ENCODE peak calls at places on chromosomes 13 and 19, in eight cellular contexts. C is heart left ventricle, K is lower lobe of right lung, E is ovary, W is psoas muscle, H is aorta, J is heart right ventricle, M is Peyer's patch. S is an unnamed sample.
A peak's percentile ranks its signal among the peaks of the same experiment; 100 is the strongest.

GRCh38 chr13:66951426-66951825 is 278.7 kb downstream of the PCDH9 start:
- DNase-seq in C (no peak), K (no peak), E (no peak), W (no peak), H (no peak), J (no peak), M (no peak), S (no peak)

GRCh38 chr13:91078093-91078679 is 269.3 kb upstream of the MIR17HG start:
- DNase-seq in C (no peak), K (no peak), E (no peak), W (no peak), H (no peak), J (no peak), M (no peak), S (no peak)

GRCh38 chr13:114024603-114025431 is 50.9 kb upstream of the C13orf46 start:
- DNase-seq in C (peak; percentile 26), K (no peak), E (no peak), W (no peak), H (no peak), J (peak; percentile 13), M (no peak), S (no peak)

GRCh38 chr13:77836423-77836822 is 82.2 kb downstream of the EDNRB start:
- DNase-seq in C (no peak), K (no peak), E (no peak), W (no peak), H (no peak), J (no peak), M (no peak), S (no peak)

GRCh38 chr13:92260363-92260762 is 861.9 kb downstream of the GPC5 start:
- DNase-seq in C (no peak), K (no peak), E (no peak), W (no peak), H (no peak), J (no peak), M (no peak), S (no peak)

GRCh38 chr13:41384749-41385503 is 72.4 kb upstream of the RGCC start:
- DNase-seq in C (no peak), K (no peak), E (no peak), W (no peak), H (no peak), J (no peak), M (no peak), S (peak; percentile 24)

GRCh38 chr19:40687525-40688016 is 2.9 kb downstream of the NUMBL start:
- DNase-seq in C (peak; percentile 88), K (peak; percentile 81), E (peak; percentile 91), W (peak; percentile 92), H (peak; percentile 89), J (peak; percentile 81), M (peak; percentile 75), S (no peak)

GRCh38 chr13:19927117-19927734 is 31.3 kb upstream of the ZMYM2 start:
- DNase-seq in C (no peak), K (no peak), E (no peak), W (no peak), H (no peak), J (no peak), M (no peak), S (peak; percentile 40)

GRCh38 chr19:7778081-7778480 is 15.0 kb downstream of the CLEC4M start:
- DNase-seq in C (no peak), K (no peak), E (no peak), W (no peak), H (no peak), J (no peak), M (no peak), S (no peak)

GRCh38 chr19:13530720-13531119 is 24.4 kb upstream of the CACNA1A start:
- DNase-seq in C (no peak), K (no peak), E (no peak), W (no peak), H (no peak), J (no peak), M (no peak), S (no peak)

GRCh38 chr13:106373304-106373988 is 162.0 kb downstream of the EFNB2 start:
- DNase-seq in C (no peak), K (no peak), E (no peak), W (no peak), H (no peak), J (no peak), M (no peak), S (no peak)

GRCh38 chr19:47107953-47108746 is 5.4 kb downstream of the ZC3H4 start:
- DNase-seq in C (no peak), K (no peak), E (no peak), W (no peak), H (no peak), J (no peak), M (no peak), S (no peak)

GRCh38 chr19:5953034-5953589 is 24.8 kb downstream of the RANBP3 start:
- DNase-seq in C (no peak), K (no peak), E (no peak), W (no peak), H (no peak), J (no peak), M (no peak), S (no peak)

GRCh38 chr13:39875583-39875982 is 220.1 kb downstream of the COG6 start:
- DNase-seq in C (no peak), K (no peak), E (no peak), W (no peak), H (no peak), J (no peak), M (no peak), S (no peak)

GRCh38 chr19:28289294-28290063 is 923.5 kb downstream of the UQCRFS1 start:
- DNase-seq in C (no peak), K (no peak), E (no peak), W (no peak), H (no peak), J (no peak), M (no peak), S (no peak)

GRCh38 chr13:32955881-32956594 is 60.2 kb upstream of the KL start:
- DNase-seq in C (no peak), K (no peak), E (no peak), W (no peak), H (no peak), J (no peak), M (no peak), S (no peak)

GRCh38 chr13:95552208-95552538 is 347 bp upstream of the CLDN10 start:
- DNase-seq in C (no peak), K (no peak), E (no peak), W (no peak), H (no peak), J (no peak), M (no peak), S (no peak)

GRCh38 chr19:10238172-10238783 is 7.1 kb upstream of the S1PR2 start:
- DNase-seq in C (peak; percentile 83), K (peak; percentile 59), E (peak; percentile 61), W (peak; percentile 78), H (peak; percentile 76), J (peak; percentile 71), M (no peak), S (no peak)

GRCh38 chr13:112056739-112057433 is 10.1 kb upstream of the SOX1 start:
- DNase-seq in C (no peak), K (no peak), E (no peak), W (no peak), H (no peak), J (no peak), M (no peak), S (no peak)
- H3K4me3 ChIP-seq in C (no peak overlapping the region), K (no peak overlapping the region), E (no peak overlapping the region), W (no peak overlapping the region), H (no peak overlapping the region), J (no peak overlapping the region), M (no peak overlapping the region), S (no peak overlapping the region)

GRCh38 chr19:19628499-19629134 is 597 bp upstream of the LPAR2 start:
- DNase-seq in C (no peak), K (peak; percentile 72), E (peak; percentile 60), W (no peak), H (no peak), J (no peak), M (peak; percentile 72), S (peak; percentile 44)

GRCh38 chr19:19630062-19630414 is 2.0 kb upstream of the LPAR2 start:
- DNase-seq in C (no peak), K (no peak), E (no peak), W (no peak), H (no peak), J (no peak), M (no peak), S (no peak)

GRCh38 chr19:19632661-19633060 is 4.6 kb upstream of the LPAR2 start:
- DNase-seq in C (no peak), K (no peak), E (no peak), W (no peak), H (no peak), J (no peak), M (no peak), S (no peak)

GRCh38 chr19:19627716-19628498 is at the start of gene LPAR2:
- DNase-seq in C (peak; percentile 28), K (peak; percentile 72), E (peak; percentile 51), W (peak; percentile 56), H (no peak), J (no peak), M (peak; percentile 83), S (peak; percentile 83)

DNA sequence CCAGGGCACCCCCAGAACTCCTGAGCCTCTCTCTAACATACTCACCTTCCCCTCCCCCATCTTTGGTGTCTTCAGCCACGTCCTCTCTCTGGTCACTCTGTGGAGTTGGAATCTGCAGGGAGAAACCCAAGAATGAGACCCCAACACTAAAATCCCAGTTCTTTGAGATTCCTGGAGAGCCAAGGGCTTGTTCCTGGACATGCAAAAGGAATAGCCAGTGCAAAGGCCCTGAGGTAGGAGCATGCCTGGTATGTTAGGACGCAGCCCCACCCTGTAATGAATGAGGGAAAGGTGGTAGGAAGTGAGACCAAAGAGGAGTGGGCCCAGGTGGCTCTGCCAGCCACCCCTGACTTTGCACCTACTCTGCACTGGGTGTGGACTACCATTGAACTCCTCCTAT is 2.4 kb upstream of the LPAR2 start:
- DNase-seq in C (no peak), K (no peak), E (no peak), W (no peak), H (no peak), J (no peak), M (no peak), S (no peak)
- H3K27ac ChIP-seq in C (no peak overlapping the region), K (no peak overlapping the region), E (no peak overlapping the region), W (no peak overlapping the region), H (no peak overlapping the region), J (no peak overlapping the region), M (no peak overlapping the region), S (no peak overlapping the region)

GRCh38 chr19:1262687-1263123 is 6.4 kb upstream of the CIRBP start:
- DNase-seq in C (no peak), K (no peak), E (peak; percentile 58), W (peak; percentile 62), H (peak; percentile 59), J (no peak), M (no peak), S (no peak)
- H3K4me1 ChIP-seq in C (peaks cover 74% of the 10 kb centered on the region), K (peaks cover 81% of the 10 kb centered on the region), E (peaks cover 44% of the 10 kb centered on the region), W (peaks cover 54% of the 10 kb centered on the region), H (peaks cover 2% of the 10 kb centered on the region), J (peaks cover 77% of the 10 kb centered on the region), M (peaks cover 84% of the 10 kb centered on the region), S (peaks cover 70% of the 10 kb centered on the region)

DNA sequence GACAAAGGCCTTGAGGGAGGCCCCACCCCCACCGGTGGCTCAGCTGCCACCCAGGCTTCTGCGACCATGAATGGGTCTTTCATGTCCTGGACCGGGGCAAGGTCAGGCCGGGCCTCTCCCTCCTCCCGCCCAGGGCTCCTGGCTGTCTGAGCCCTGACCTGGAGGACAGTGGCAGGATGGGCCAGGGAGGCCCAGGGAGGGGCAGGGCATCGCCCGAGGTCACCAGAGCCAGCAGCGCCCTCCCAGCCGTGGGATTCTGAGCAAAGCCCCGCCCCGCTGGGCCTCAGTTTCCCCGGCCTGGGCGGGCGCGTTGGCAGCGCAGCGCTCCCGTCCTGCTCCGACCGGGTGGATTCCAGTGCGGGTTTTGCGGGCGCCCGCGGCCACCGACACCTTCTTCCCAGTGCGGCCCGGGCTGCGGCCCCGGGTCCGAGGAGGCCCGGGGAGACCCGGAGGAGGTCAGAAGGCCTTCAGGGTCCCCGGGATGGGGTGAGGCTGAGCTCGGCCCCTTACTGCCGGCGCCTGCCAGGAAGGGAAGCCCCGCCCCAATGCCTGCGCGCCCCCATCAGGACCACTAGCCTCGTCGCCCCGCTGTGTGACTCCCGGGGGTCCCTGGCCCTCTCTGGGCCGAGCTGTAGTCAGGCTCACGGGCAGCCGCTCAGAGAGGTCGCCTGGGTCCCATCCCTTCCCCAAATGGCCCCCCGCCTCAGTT is 24.6 kb upstream of the SEMA6B start:
- DNase-seq in C (no peak), K (no peak), E (no peak), W (no peak), H (no peak), J (no peak), M (no peak), S (no peak)
- H3K4me3 ChIP-seq in C (peak overlapping the region; percentile 52), K (peak overlapping the region; percentile 37), E (peak overlapping the region; percentile 13), W (peak overlapping the region; percentile 50), H (no peak overlapping the region), J (peak overlapping the region; percentile 55), M (peak overlapping the region; percentile 18), S (no peak overlapping the region)

S was measured in CD4-positive, CD25-positive, alpha-beta regulatory T cell.